ENCODE peak calls at places on chromosomes 5 and 9, in five cellular contexts. One of them, this sample, is unnamed.

GRCh38 chr9:83167126-83167525 is 104.2 kb upstream of the RASEF start:
- DNase-seq in breast epithelium: no peak
- DNase-seq in endothelial cell of umbilical vein: no peak
- DNase-seq in psoas muscle: no peak
- DNase-seq in pancreas: no peak
- DNase-seq in this sample: no peak

GRCh38 chr5:133877351-133878235 is 90.8 kb downstream of the C5orf15 start:
- DNase-seq in breast epithelium: no peak
- DNase-seq in endothelial cell of umbilical vein: no peak
- DNase-seq in psoas muscle: peak; percentile 29
- DNase-seq in pancreas: no peak
- DNase-seq in this sample: no peak

GRCh38 chr9:27499481-27499880 is 24.6 kb upstream of the IFNK start:
- DNase-seq in breast epithelium: no peak
- DNase-seq in endothelial cell of umbilical vein: peak; percentile 64
- DNase-seq in psoas muscle: no peak
- DNase-seq in pancreas: no peak
- DNase-seq in this sample: no peak

GRCh38 chr5:76084496-76085285 is 1.5 kb downstream of the SV2C start:
- DNase-seq in breast epithelium: no peak
- DNase-seq in endothelial cell of umbilical vein: no peak
- DNase-seq in psoas muscle: no peak
- DNase-seq in pancreas: no peak
- DNase-seq in this sample: no peak

GRCh38 chr9:78871452-78872331 is 574.8 kb downstream of the PSAT1 start:
- DNase-seq in breast epithelium: no peak
- DNase-seq in endothelial cell of umbilical vein: peak; percentile 89
- DNase-seq in psoas muscle: no peak
- DNase-seq in pancreas: no peak
- DNase-seq in this sample: no peak

GRCh38 chr5:168023190-168023589 is 268.3 kb upstream of the WWC1 start:
- DNase-seq in breast epithelium: peak; percentile 40
- DNase-seq in endothelial cell of umbilical vein: no peak
- DNase-seq in psoas muscle: no peak
- DNase-seq in pancreas: no peak
- DNase-seq in this sample: no peak

GRCh38 chr5:72695659-72696058 is 120.8 kb upstream of the TNPO1 start:
- DNase-seq in breast epithelium: no peak
- DNase-seq in endothelial cell of umbilical vein: no peak
- DNase-seq in psoas muscle: no peak
- DNase-seq in pancreas: no peak
- DNase-seq in this sample: no peak

GRCh38 chr5:126650463-126650862 is 49.7 kb downstream of the PHAX start:
- DNase-seq in breast epithelium: no peak
- DNase-seq in endothelial cell of umbilical vein: no peak
- DNase-seq in psoas muscle: no peak
- DNase-seq in pancreas: no peak
- DNase-seq in this sample: no peak

GRCh38 chr9:130298663-130299279 is 33.2 kb downstream of the HMCN2 start:
- DNase-seq in breast epithelium: no peak
- DNase-seq in endothelial cell of umbilical vein: no peak
- DNase-seq in psoas muscle: peak; percentile 31
- DNase-seq in pancreas: no peak
- DNase-seq in this sample: no peak

GRCh38 chr9:34403554-34404380 is 27.1 kb upstream of the MYORG start:
- DNase-seq in breast epithelium: peak; percentile 49
- DNase-seq in endothelial cell of umbilical vein: peak; percentile 66
- DNase-seq in psoas muscle: peak; percentile 78
- DNase-seq in pancreas: peak; percentile 86
- DNase-seq in this sample: peak; percentile 75

GRCh38 chr5:42507451-42508092 is 84.3 kb downstream of the GHR start:
- DNase-seq in breast epithelium: no peak
- DNase-seq in endothelial cell of umbilical vein: no peak
- DNase-seq in psoas muscle: peak; percentile 35
- DNase-seq in pancreas: no peak
- DNase-seq in this sample: no peak

GRCh38 chr9:109182940-109183798 is 16.1 kb upstream of the FRRS1L start:
- DNase-seq in breast epithelium: no peak
- DNase-seq in endothelial cell of umbilical vein: peak; percentile 29
- DNase-seq in psoas muscle: no peak
- DNase-seq in pancreas: no peak
- DNase-seq in this sample: no peak

GRCh38 chr5:134438268-134438622 is 26.6 kb upstream of the CDKN2AIPNL start:
- DNase-seq in breast epithelium: no peak
- DNase-seq in endothelial cell of umbilical vein: no peak
- DNase-seq in psoas muscle: peak; percentile 68
- DNase-seq in pancreas: no peak
- DNase-seq in this sample: no peak

GRCh38 chr5:65061250-65061973 is 292.7 kb downstream of the CWC27 start:
- DNase-seq in breast epithelium: peak; percentile 48
- DNase-seq in endothelial cell of umbilical vein: no peak
- DNase-seq in psoas muscle: no peak
- DNase-seq in pancreas: no peak
- DNase-seq in this sample: no peak

GRCh38 chr5:133286483-133286882 is 234.7 kb downstream of the HSPA4 start:
- DNase-seq in breast epithelium: no peak
- DNase-seq in endothelial cell of umbilical vein: no peak
- DNase-seq in psoas muscle: no peak
- DNase-seq in pancreas: no peak
- DNase-seq in this sample: no peak

GRCh38 chr5:65867509-65868195 is 58.7 kb upstream of the ERBIN start:
- DNase-seq in breast epithelium: no peak
- DNase-seq in endothelial cell of umbilical vein: peak; percentile 75
- DNase-seq in psoas muscle: no peak
- DNase-seq in pancreas: no peak
- DNase-seq in this sample: no peak

GRCh38 chr5:1568201-1568979 is 44.6 kb upstream of the LPCAT1 start:
- DNase-seq in breast epithelium: no peak
- DNase-seq in endothelial cell of umbilical vein: peak; percentile 74
- DNase-seq in psoas muscle: no peak
- DNase-seq in pancreas: no peak
- DNase-seq in this sample: peak; percentile 59

GRCh38 chr5:146588331-146588730 is 72.3 kb upstream of the GPR151 start:
- DNase-seq in breast epithelium: no peak
- DNase-seq in endothelial cell of umbilical vein: no peak
- DNase-seq in psoas muscle: no peak
- DNase-seq in pancreas: no peak
- DNase-seq in this sample: no peak

GRCh38 chr5:167030500-167031120 is 1260.8 kb upstream of the WWC1 start:
- DNase-seq in breast epithelium: no peak
- DNase-seq in endothelial cell of umbilical vein: no peak
- DNase-seq in psoas muscle: no peak
- DNase-seq in pancreas: no peak
- DNase-seq in this sample: no peak

GRCh38 chr9:19445452-19445851 is 36.6 kb downstream of the ACER2 start:
- DNase-seq in breast epithelium: no peak
- DNase-seq in endothelial cell of umbilical vein: no peak
- DNase-seq in psoas muscle: no peak
- DNase-seq in pancreas: no peak
- DNase-seq in this sample: no peak

GRCh38 chr5:98769256-98770157 is 4.0 kb upstream of the RGMB start:
- DNase-seq in breast epithelium: no peak
- DNase-seq in endothelial cell of umbilical vein: peak; percentile 59
- DNase-seq in psoas muscle: peak; percentile 49
- DNase-seq in pancreas: peak; percentile 74
- DNase-seq in this sample: no peak

GRCh38 chr9:123741214-123741613 is 188.7 kb downstream of the DENND1A start:
- DNase-seq in breast epithelium: no peak
- DNase-seq in endothelial cell of umbilical vein: no peak
- DNase-seq in psoas muscle: no peak
- DNase-seq in pancreas: no peak
- DNase-seq in this sample: no peak

GRCh38 chr9:123739387-123739786 is 190.5 kb downstream of the DENND1A start:
- DNase-seq in breast epithelium: no peak
- DNase-seq in endothelial cell of umbilical vein: no peak
- DNase-seq in psoas muscle: no peak
- DNase-seq in pancreas: no peak
- DNase-seq in this sample: no peak

GRCh38 chr9:123739902-123740301 is 190.0 kb downstream of the DENND1A start:
- DNase-seq in breast epithelium: no peak
- DNase-seq in endothelial cell of umbilical vein: no peak
- DNase-seq in psoas muscle: no peak
- DNase-seq in pancreas: no peak
- DNase-seq in this sample: no peak

GRCh38 chr9:123743737-123744136 is 186.2 kb downstream of the DENND1A start:
- DNase-seq in breast epithelium: no peak
- DNase-seq in endothelial cell of umbilical vein: no peak
- DNase-seq in psoas muscle: no peak
- DNase-seq in pancreas: no peak
- DNase-seq in this sample: no peak

DNA sequence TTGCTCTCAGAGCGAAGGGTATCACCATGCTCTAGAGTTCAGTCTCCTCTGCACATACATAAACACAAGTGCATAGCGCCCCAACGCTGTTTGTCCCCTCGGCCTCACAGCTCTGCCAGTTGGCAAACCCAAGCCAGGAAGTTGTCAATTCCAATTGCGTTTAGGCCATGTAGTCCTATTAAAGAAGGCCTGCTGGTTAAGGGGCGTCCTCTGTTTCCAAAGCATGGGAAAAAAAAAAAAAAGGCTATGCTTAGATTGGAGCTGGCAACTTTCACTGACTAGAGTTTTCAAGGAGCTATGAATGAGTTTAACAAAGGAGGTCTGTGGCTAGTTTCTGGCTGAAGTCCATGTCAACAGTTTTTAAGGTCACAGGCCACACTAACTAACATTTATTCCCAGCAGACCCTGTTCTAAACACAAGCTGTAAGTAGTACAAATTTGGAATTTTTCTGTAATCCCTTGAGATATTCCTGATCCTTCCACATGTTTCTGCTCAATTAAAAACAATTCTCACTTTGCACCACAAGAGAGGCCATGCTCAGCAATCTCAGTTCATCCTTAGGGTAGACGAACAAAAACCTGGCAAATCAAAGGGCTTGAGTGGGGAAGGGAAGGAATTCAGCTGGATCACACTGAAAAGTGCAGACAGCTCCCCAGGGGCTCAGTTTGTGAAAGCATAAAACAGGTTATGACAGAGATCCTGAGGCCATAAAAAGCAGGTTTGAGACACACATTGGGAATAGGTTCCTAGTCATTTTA is 187.7 kb downstream of the DENND1A start:
- DNase-seq in breast epithelium: no peak
- DNase-seq in endothelial cell of umbilical vein: peak; percentile 70
- DNase-seq in psoas muscle: peak; percentile 43
- DNase-seq in pancreas: no peak
- DNase-seq in this sample: no peak
- H3K27ac ChIP-seq in breast epithelium: peak overlapping the region; percentile 0
- H3K27ac ChIP-seq in endothelial cell of umbilical vein: no peak overlapping the region
- H3K27ac ChIP-seq in psoas muscle: no peak overlapping the region
- H3K27ac ChIP-seq in pancreas: no peak overlapping the region
- H3K27ac ChIP-seq in this sample: no peak overlapping the region

GRCh38 chr5:154626876-154627552 is 128.2 kb upstream of the LARP1 start:
- DNase-seq in breast epithelium: no peak
- DNase-seq in endothelial cell of umbilical vein: no peak
- DNase-seq in psoas muscle: no peak
- DNase-seq in pancreas: no peak
- DNase-seq in this sample: no peak
- H3K27ac ChIP-seq in breast epithelium: no peak overlapping the region
- H3K27ac ChIP-seq in endothelial cell of umbilical vein: no peak overlapping the region
- H3K27ac ChIP-seq in psoas muscle: no peak overlapping the region
- H3K27ac ChIP-seq in pancreas: no peak overlapping the region
- H3K27ac ChIP-seq in this sample: peak overlapping the region; percentile 10

GRCh38 chr9:136644343-136644592 is 18.4 kb upstream of the EGFL7 start:
- DNase-seq in breast epithelium: peak; percentile 62
- DNase-seq in endothelial cell of umbilical vein: peak; percentile 82
- DNase-seq in psoas muscle: no peak
- DNase-seq in pancreas: no peak
- DNase-seq in this sample: peak; percentile 92
- H3K27ac ChIP-seq in breast epithelium: no peak overlapping the region
- H3K27ac ChIP-seq in endothelial cell of umbilical vein: peak overlapping the region; percentile 98
- H3K27ac ChIP-seq in psoas muscle: peak overlapping the region; percentile 77
- H3K27ac ChIP-seq in pancreas: no peak overlapping the region
- H3K27ac ChIP-seq in this sample: peak overlapping the region; percentile 91

GRCh38 chr9:127980056-127980705 is 608 bp downstream of the EEIG1 start:
- DNase-seq in breast epithelium: no peak
- DNase-seq in endothelial cell of umbilical vein: peak; percentile 33
- DNase-seq in psoas muscle: peak; percentile 66
- DNase-seq in pancreas: peak; percentile 88
- DNase-seq in this sample: no peak
- H3K27ac ChIP-seq in breast epithelium: peak overlapping the region; percentile 98
- H3K27ac ChIP-seq in endothelial cell of umbilical vein: no peak overlapping the region
- H3K27ac ChIP-seq in psoas muscle: peak overlapping the region; percentile 80
- H3K27ac ChIP-seq in pancreas: peak overlapping the region; percentile 86
- H3K27ac ChIP-seq in this sample: peak overlapping the region; percentile 86